ENCODE peak calls at places on chromosomes 2 and 18, in four cellular contexts. K, S, W and Z are unnamed samples.

GRCh38 chr2:42048318-42049251 is 764 bp downstream of the PKDCC start:
- DNase-seq in K (no peak), S (peak; percentile 45), W (no peak), Z (no peak)

GRCh38 chr2:28488858-28489575 is 6.8 kb upstream of the PLB1 start:
- DNase-seq in K (no peak), S (no peak), W (no peak), Z (no peak)

GRCh38 chr2:31729442-31730092 is 148.8 kb upstream of the SRD5A2 start:
- DNase-seq in K (no peak), S (peak; percentile 35), W (no peak), Z (peak; percentile 27)

GRCh38 chr18:22667616-22668422 is 250.1 kb upstream of the CTAGE1 start:
- DNase-seq in K (no peak), S (peak; percentile 99), W (no peak), Z (peak; percentile 88)

GRCh38 chr18:48815581-48816324 is 135.0 kb downstream of the SMAD7 start:
- DNase-seq in K (no peak), S (peak; percentile 62), W (peak; percentile 4), Z (no peak)

GRCh38 chr18:40412410-40412809 is 1542.6 kb upstream of the PIK3C3 start:
- DNase-seq in K (no peak), S (no peak), W (no peak), Z (no peak)

GRCh38 chr18:44568986-44569385 is 111.7 kb upstream of the SETBP1 start:
- DNase-seq in K (no peak), S (no peak), W (no peak), Z (no peak)

GRCh38 chr2:7709907-7710306 is 792.7 kb downstream of the RNF144A start:
- DNase-seq in K (no peak), S (peak; percentile 31), W (no peak), Z (no peak)

GRCh38 chr2:10220516-10221391 is 82.0 kb upstream of the HPCAL1 start:
- DNase-seq in K (no peak), S (peak; percentile 87), W (no peak), Z (peak; percentile 58)

GRCh38 chr2:58157754-58158153 is 83.4 kb downstream of the FANCL start:
- DNase-seq in K (no peak), S (no peak), W (no peak), Z (no peak)

GRCh38 chr2:234438322-234438977 is 58.4 kb downstream of the ARL4C start:
- DNase-seq in K (no peak), S (no peak), W (no peak), Z (no peak)

GRCh38 chr2:39326644-39327043 is 82.9 kb upstream of the CDKL4 start:
- DNase-seq in K (no peak), S (no peak), W (no peak), Z (no peak)

GRCh38 chr2:190528521-190529001 is 6.0 kb downstream of the NEMP2 start:
- DNase-seq in K (no peak), S (peak; percentile 82), W (no peak), Z (peak; percentile 87)

GRCh38 chr18:34709104-34709503 is 994 bp upstream of the DTNA start:
- DNase-seq in K (no peak), S (peak; percentile 87), W (peak; percentile 68), Z (peak; percentile 88)

GRCh38 chr2:223643310-223643709 is 41.1 kb upstream of the SCG2 start:
- DNase-seq in K (no peak), S (peak; percentile 24), W (no peak), Z (no peak)

GRCh38 chr2:147610491-147611050 is 234.3 kb upstream of the ACVR2A start:
- DNase-seq in K (no peak), S (no peak), W (no peak), Z (no peak)

GRCh38 chr2:210475726-210476125 is 833 bp downstream of the LANCL1 start:
- DNase-seq in K (no peak), S (no peak), W (no peak), Z (peak; percentile 4)

GRCh38 chr2:195498839-195499490 is 158.1 kb upstream of the SLC39A10 start:
- DNase-seq in K (no peak), S (peak; percentile 74), W (no peak), Z (peak; percentile 46)

GRCh38 chr2:235416816-235417499 is 76.9 kb upstream of the AGAP1 start:
- DNase-seq in K (no peak), S (peak; percentile 12), W (no peak), Z (peak; percentile 70)

GRCh38 chr2:46847185-46847710 is 68.4 kb downstream of the MCFD2 start:
- DNase-seq in K (peak; percentile 96), S (peak; percentile 96), W (peak; percentile 91), Z (peak; percentile 98)

GRCh38 chr2:231411871-231412615 is 16.5 kb downstream of the B3GNT7 start:
- DNase-seq in K (peak; percentile 76), S (peak; percentile 71), W (peak; percentile 86), Z (peak; percentile 77)

GRCh38 chr2:231415029-231415428 is 19.5 kb downstream of the B3GNT7 start:
- DNase-seq in K (no peak), S (no peak), W (no peak), Z (no peak)

GRCh38 chr2:231413921-231414476 is 18.5 kb downstream of the B3GNT7 start:
- DNase-seq in K (no peak), S (no peak), W (no peak), Z (no peak)

GRCh38 chr2:231412616-231412963 is 17.1 kb downstream of the B3GNT7 start:
- DNase-seq in K (no peak), S (no peak), W (no peak), Z (no peak)

GRCh38 chr2:231413456-231413855 is 17.9 kb downstream of the B3GNT7 start:
- DNase-seq in K (no peak), S (no peak), W (no peak), Z (no peak)
- H3K4me3 ChIP-seq in K (no peak overlapping the region), S (no peak overlapping the region), W (no peak overlapping the region), Z (no peak overlapping the region)

GRCh38 chr2:185404578-185404977 is 334.0 kb upstream of the FSIP2 start:
- DNase-seq in K (no peak), S (no peak), W (no peak), Z (no peak)
- TF ChIP-seq CTCF in K (no peak), S (no peak), W (no peak), Z (no peak)

DNA sequence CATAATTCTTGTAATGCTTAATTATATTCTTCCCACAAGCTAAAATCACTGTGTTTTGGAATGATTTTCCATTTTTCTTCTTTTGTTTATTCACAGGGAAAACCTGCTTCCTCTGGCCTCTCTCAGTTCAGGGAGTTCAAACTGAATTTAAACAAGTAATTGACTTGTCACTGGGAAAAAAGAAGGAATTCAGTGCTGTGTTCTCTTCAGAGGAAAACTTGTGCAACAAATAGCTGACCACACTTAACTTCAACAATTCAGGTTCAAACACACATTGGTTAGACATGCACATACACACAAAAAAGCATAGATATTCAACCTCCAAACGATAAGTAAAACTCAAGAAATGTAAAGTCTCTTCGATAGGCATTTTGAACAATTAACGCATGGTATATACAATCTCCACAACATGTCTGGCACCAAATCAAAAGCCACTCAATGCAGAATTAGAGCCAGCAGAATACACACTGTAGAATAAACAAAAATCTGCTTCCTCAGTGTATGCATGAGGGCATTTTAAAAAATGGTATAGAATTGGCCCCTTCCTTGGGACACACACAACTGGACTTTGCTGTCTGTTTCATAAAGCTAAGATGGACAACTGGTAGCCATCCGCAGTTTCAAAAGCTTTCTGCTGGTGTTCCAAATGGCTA is 269.0 kb downstream of the TCF4 start:
- DNase-seq in K (no peak), S (peak; percentile 82), W (no peak), Z (peak; percentile 70)
- H3K4me3 ChIP-seq in K (peak overlapping the region; percentile 11), S (no peak overlapping the region), W (peak overlapping the region; percentile 27), Z (peak overlapping the region; percentile 68)

DNA sequence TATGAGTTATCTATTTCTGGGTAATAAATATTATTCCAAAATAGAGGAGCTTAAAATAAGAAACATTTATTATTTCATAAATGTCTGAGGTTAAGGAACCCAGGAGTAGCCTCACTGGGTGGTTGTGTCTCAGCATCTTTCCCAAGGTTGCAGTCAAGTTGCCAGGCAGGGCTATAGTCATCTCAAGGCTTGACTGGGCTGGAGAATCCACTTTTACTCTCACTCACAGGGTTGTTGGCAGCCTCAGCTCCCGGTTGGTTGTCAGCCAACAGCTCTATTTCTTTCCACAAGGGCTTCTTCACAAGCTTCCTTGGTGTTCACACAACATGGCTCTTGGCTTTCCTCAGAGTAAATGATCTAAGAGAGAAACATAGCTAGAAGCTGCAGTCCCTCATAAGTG is 55.6 kb upstream of the TEX51 start:
- DNase-seq in K (no peak), S (no peak), W (no peak), Z (no peak)
- TF ChIP-seq CTCF in K (no peak), S (no peak), W (no peak), Z (no peak)

GRCh38 chr2:102064679-102065674 is 73.2 kb downstream of the IL1R2 start:
- DNase-seq in K (no peak), S (peak; percentile 57), W (no peak), Z (peak; percentile 78)
- H3K4me3 ChIP-seq in K (no peak overlapping the region), S (peak overlapping the region; percentile 14), W (no peak overlapping the region), Z (peak overlapping the region; percentile 26)

DNA sequence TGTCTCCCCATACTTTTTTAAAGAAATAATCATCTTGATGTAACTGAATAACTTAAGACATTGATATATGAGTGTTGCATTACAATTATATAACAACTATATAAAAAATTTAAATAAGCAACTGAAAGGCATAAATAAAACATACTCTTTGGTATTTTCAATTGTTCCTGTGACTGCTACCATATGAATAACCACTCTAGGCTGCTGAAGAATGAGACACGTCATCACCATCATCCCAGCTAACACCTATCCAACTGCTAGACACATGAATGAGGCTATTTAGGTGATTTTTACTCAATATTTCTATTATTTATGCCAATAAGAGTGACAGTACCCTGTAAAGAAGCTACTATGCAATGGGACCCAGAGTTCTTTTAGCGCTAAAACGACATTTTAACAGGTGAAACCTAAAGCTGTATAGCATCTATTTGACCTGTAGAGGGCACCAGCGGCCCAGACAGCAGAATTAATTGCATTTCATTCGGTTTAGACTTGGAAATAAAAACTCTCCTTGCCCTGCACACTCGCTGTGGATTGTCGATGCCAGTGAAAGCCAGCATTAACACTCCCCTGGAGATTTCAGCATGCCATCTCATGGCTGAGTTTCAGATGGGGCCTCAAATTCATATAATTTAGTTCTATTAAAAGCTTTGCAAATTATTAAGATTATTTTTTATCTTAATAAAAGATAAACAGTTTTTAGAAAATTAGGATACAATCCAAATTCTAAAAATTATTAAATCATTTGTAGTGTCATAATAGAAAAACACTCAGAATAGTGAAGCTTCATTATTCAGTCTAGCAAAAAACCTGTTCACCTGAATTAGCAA is 89.4 kb upstream of the MAP2 start:
- DNase-seq in K (no peak), S (peak; percentile 37), W (no peak), Z (peak; percentile 75)
- TF ChIP-seq CTCF in K (peak; percentile 79), S (peak; percentile 86), W (peak; percentile 49), Z (peak; percentile 84)